ENCODE peak calls at places on chromosomes 12 and 14, in four cellular contexts. I is body of pancreas; X is activated naive CD8-positive, alpha-beta T cell treated with anti-CD3 and anti-CD28 coated beads, Interleukin-2, amount 50 U/mL, for 24 hours; G is psoas muscle. S is an unnamed sample.

GRCh38 chr14:75306917-75307699 is 28.5 kb downstream of the FOS start:
- DNase-seq in I (no peak), X (no peak), G (no peak), S (peak; percentile 16)

GRCh38 chr12:51788876-51789275 is 59.6 kb downstream of the FIGNL2 start:
- DNase-seq in G (no peak), X (no peak), I (no peak), S (no peak)

GRCh38 chr12:99722690-99723486 is 75.3 kb downstream of the GARIN6 start:
- DNase-seq in G (no peak), X (no peak), I (no peak), S (no peak)

GRCh38 chr12:23611320-23611719 is 338.1 kb downstream of the SOX5 start:
- DNase-seq in X (no peak), G (no peak), I (no peak), S (no peak)

GRCh38 chr12:12511895-12512674 is 50.6 kb downstream of the DUSP16 start:
- DNase-seq in I (no peak), X (no peak), G (no peak), S (no peak)

GRCh38 chr14:95309261-95310051 is 10.3 kb downstream of the CLMN start:
- DNase-seq in I (no peak), G (no peak), X (no peak), S (no peak)

GRCh38 chr12:49346659-49347306 is at the start of gene DNAJC22:
- DNase-seq in G (no peak), I (no peak), X (no peak), S (no peak)

GRCh38 chr12:40854669-40855068 is 162.4 kb downstream of the CNTN1 start:
- DNase-seq in I (no peak), G (no peak), X (no peak), S (no peak)

GRCh38 chr14:104865069-104865630 is at the start of gene CEP170B:
- DNase-seq in X (peak; percentile 45), G (no peak), I (peak; percentile 51), S (no peak)

GRCh38 chr14:91299483-91300115 is 55.1 kb upstream of the GPR68 start:
- DNase-seq in G (no peak), X (peak; percentile 54), I (no peak), S (no peak)

GRCh38 chr12:6956332-6956727 is 5.2 kb downstream of the PTPN6 start:
- DNase-seq in I (no peak), X (peak; percentile 62), G (no peak), S (no peak)

GRCh38 chr12:76713130-76713529 is 50.8 kb upstream of the ZDHHC17 start:
- DNase-seq in X (no peak), G (no peak), I (no peak), S (no peak)

GRCh38 chr12:34602213-34602940 is 580.1 kb downstream of the ALG10 start:
- DNase-seq in G (no peak), X (no peak), I (no peak), S (no peak)

GRCh38 chr12:74021937-74022336 is 515.7 kb upstream of the ATXN7L3B start:
- DNase-seq in G (peak; percentile 58), X (peak; percentile 22), I (peak; percentile 60), S (peak; percentile 48)

GRCh38 chr14:76812093-76812421 is 625 bp downstream of the ANGEL1 start:
- DNase-seq in G (no peak), X (no peak), I (no peak), S (peak; percentile 39)

GRCh38 chr12:113854385-113855136 is 111.6 kb downstream of the RBM19 start:
- DNase-seq in X (no peak), G (no peak), I (peak; percentile 27), S (no peak)

GRCh38 chr14:32012062-32012461 is 65.0 kb upstream of the ARHGAP5 start:
- DNase-seq in I (no peak), X (no peak), G (no peak), S (no peak)

GRCh38 chr14:104754213-104754851 is 1.4 kb downstream of the SIVA1 start:
- DNase-seq in G (no peak), I (no peak), X (no peak), S (no peak)

GRCh38 chr12:66648336-66648735 is 30.5 kb downstream of the GRIP1 start:
- DNase-seq in X (no peak), I (no peak), G (no peak), S (no peak)

GRCh38 chr12:12121022-12121421 is 50.3 kb downstream of the BCL2L14 start:
- DNase-seq in X (no peak), G (no peak), I (no peak), S (no peak)

GRCh38 chr12:89355243-89356068 is 3.2 kb upstream of the DUSP6 start:
- DNase-seq in I (no peak), G (no peak), X (no peak), S (no peak)

GRCh38 chr14:103867523-103867953 is 20.2 kb upstream of the PPP1R13B start:
- DNase-seq in G (no peak), I (peak; percentile 88), X (no peak), S (no peak)

GRCh38 chr14:22892488-22892887 is 9.5 kb downstream of the REM2 start:
- DNase-seq in I (no peak), X (no peak), G (no peak), S (no peak)

GRCh38 chr14:70317969-70318634 is 41.4 kb downstream of the COX16 start:
- DNase-seq in X (no peak), I (peak; percentile 84), G (no peak), S (peak; percentile 89)

GRCh38 chr12:124419292-124420040 is 124.6 kb downstream of the RFLNA start:
- DNase-seq in X (no peak), I (no peak), G (no peak), S (no peak)

GRCh38 chr14:100118377-100119011 is 41.0 kb downstream of the DEGS2 start:
- DNase-seq in G (no peak), I (no peak), X (no peak), S (no peak)

GRCh38 chr12:69330475-69331473 is 17.4 kb upstream of the LYZ start:
- DNase-seq in I (peak; percentile 86), X (peak; percentile 56), G (no peak), S (peak; percentile 86)

GRCh38 chr14:102690509-102691286 is 86.6 kb upstream of the TRAF3 start:
- DNase-seq in X (no peak), G (no peak), I (peak; percentile 49), S (peak; percentile 23)

GRCh38 chr12:3770891-3771290 is 18.0 kb upstream of the CRACR2A start:
- DNase-seq in X (no peak), I (no peak), G (no peak), S (no peak)

GRCh38 chr14:54261283-54261682 is 135.5 kb upstream of the CDKN3 start:
- DNase-seq in I (no peak), G (no peak), X (no peak), S (no peak)

GRCh38 chr14:99718031-99718810 is 34.1 kb downstream of the CYP46A1 start:
- DNase-seq in G (no peak), I (no peak), X (no peak), S (no peak)

GRCh38 chr14:88910386-88910785 is 85.9 kb downstream of the TTC8 start:
- DNase-seq in X (no peak), I (no peak), G (no peak), S (no peak)

GRCh38 chr14:65941091-65941490 is 528.6 kb downstream of the FUT8 start:
- DNase-seq in X (no peak), I (no peak), G (no peak), S (no peak)

GRCh38 chr14:65333926-65334687 is 78.4 kb upstream of the FUT8 start:
- DNase-seq in G (peak; percentile 71), X (no peak), I (no peak), S (no peak)

GRCh38 chr12:64103821-64104220 is 118.3 kb downstream of the KICS2 start:
- DNase-seq in X (no peak), G (no peak), I (no peak), S (no peak)

S was measured in small intestine.